ENCODE peak calls at places on chromosomes 12 and 14, in five cellular contexts. Q is mammary epithelial cell, F is MM.1S, J is PC-3, M is neural progenitor cell. C is an unnamed sample.
A peak's percentile ranks its signal among the peaks of the same experiment; 100 is the strongest.

GRCh38 chr12:27973487-27973890 is 956 bp upstream of the PTHLH start:
- DNase-seq in Q (no peak), F (no peak), J (peak; percentile 94), M (no peak), C (no peak)

GRCh38 chr12:94140556-94140955 is 7.8 kb upstream of the PLXNC1 start:
- DNase-seq in Q (no peak), F (peak; percentile 32), J (peak; percentile 34), M (peak; percentile 49), C (no peak)

GRCh38 chr12:127149226-127149964 is 1117.6 kb upstream of the TMEM132C start:
- DNase-seq in Q (no peak), F (no peak), J (no peak), M (no peak), C (no peak)

GRCh38 chr12:4221157-4221556 is 52.4 kb upstream of the CCND2 start:
- DNase-seq in Q (peak; percentile 60), F (no peak), J (no peak), M (no peak), C (no peak)

GRCh38 chr12:108307006-108307405 is 32.1 kb downstream of the CMKLR1 start:
- DNase-seq in Q (no peak), F (no peak), J (no peak), M (no peak), C (no peak)

GRCh38 chr14:69675877-69676416 is 64.6 kb downstream of the SUSD6 start:
- DNase-seq in Q (no peak), F (no peak), J (no peak), M (no peak), C (no peak)

GRCh38 chr12:14111230-14111865 is 129.9 kb upstream of the GRIN2B start:
- DNase-seq in Q (no peak), F (peak; percentile 58), J (peak; percentile 30), M (peak; percentile 51), C (peak; percentile 22)

GRCh38 chr14:95307402-95308041 is 12.2 kb downstream of the CLMN start:
- DNase-seq in Q (no peak), F (no peak), J (no peak), M (no peak), C (no peak)

GRCh38 chr14:103530390-103530789 is 1.4 kb downstream of the TRMT61A start:
- DNase-seq in Q (no peak), F (no peak), J (peak; percentile 32), M (peak; percentile 89), C (no peak)

GRCh38 chr12:121536058-121536928 is 44.5 kb downstream of the KDM2B start:
- DNase-seq in Q (no peak), F (peak; percentile 91), J (no peak), M (peak; percentile 92), C (peak; percentile 94)

GRCh38 chr14:35438910-35439713 is 34.6 kb upstream of the NFKBIA start:
- DNase-seq in Q (no peak), F (no peak), J (peak; percentile 37), M (peak; percentile 11), C (peak; percentile 37)

GRCh38 chr12:66074561-66074960 is 56.0 kb downstream of the LLPH start:
- DNase-seq in Q (no peak), F (no peak), J (no peak), M (no peak), C (no peak)

GRCh38 chr12:111624540-111624939 is 25.4 kb upstream of the ATXN2 start:
- DNase-seq in Q (peak; percentile 56), F (no peak), J (peak; percentile 88), M (no peak), C (no peak)

GRCh38 chr12:9381619-9382018 is 173.4 kb upstream of the PZP start:
- DNase-seq in Q (no peak), F (no peak), J (no peak), M (no peak), C (no peak)

GRCh38 chr14:96260341-96260821 is 4.4 kb downstream of the BDKRB1 start:
- DNase-seq in Q (no peak), F (no peak), J (peak; percentile 59), M (no peak), C (no peak)

GRCh38 chr12:124481772-124482566 is 85.4 kb downstream of the NCOR2 start:
- DNase-seq in Q (no peak), F (no peak), J (no peak), M (no peak), C (no peak)

GRCh38 chr12:122024132-122024785 is 2.6 kb downstream of the BCL7A start:
- DNase-seq in Q (peak; percentile 35), F (no peak), J (no peak), M (no peak), C (no peak)

GRCh38 chr14:51447411-51447810 is 204.3 kb upstream of the FRMD6 start:
- DNase-seq in Q (no peak), F (no peak), J (no peak), M (no peak), C (no peak)

GRCh38 chr14:106039400-106039799 is 513.0 kb downstream of the TMEM121 start:
- DNase-seq in Q (no peak), F (no peak), J (peak; percentile 32), M (no peak), C (peak; percentile 15)

GRCh38 chr14:68619805-68620574 is 172.9 kb downstream of the ZFP36L1 start:
- DNase-seq in Q (no peak), F (no peak), J (peak; percentile 61), M (no peak), C (no peak)

GRCh38 chr14:83419420-83419819 is 1885.8 kb upstream of the SEL1L start:
- DNase-seq in Q (no peak), F (no peak), J (no peak), M (no peak), C (no peak)

GRCh38 chr12:69101505-69101904 is 137.9 kb upstream of the CPSF6 start:
- DNase-seq in Q (no peak), F (no peak), J (peak; percentile 19), M (no peak), C (no peak)

GRCh38 chr12:107415066-107415465 is 270.5 kb upstream of the PWP1 start:
- DNase-seq in Q (peak; percentile 74), F (no peak), J (peak; percentile 83), M (no peak), C (no peak)

GRCh38 chr14:89440997-89441909 is 24.2 kb upstream of the FOXN3 start:
- DNase-seq in Q (no peak), F (no peak), J (no peak), M (no peak), C (no peak)

GRCh38 chr14:86673523-86673969 is 1143.6 kb downstream of the FLRT2 start:
- DNase-seq in Q (peak; percentile 81), F (no peak), J (peak; percentile 14), M (no peak), C (no peak)

GRCh38 chr12:26121841-26122680 is 2.8 kb downstream of the BHLHE41 start:
- DNase-seq in Q (no peak), F (peak; percentile 19), J (peak; percentile 35), M (peak; percentile 74), C (peak; percentile 29)

GRCh38 chr14:105201928-105202513 is 20.9 kb upstream of the NUDT14 start:
- DNase-seq in Q (no peak), F (no peak), J (no peak), M (peak; percentile 50), C (no peak)

GRCh38 chr12:26963413-26963812 is 25.1 kb downstream of the FGFR1OP2 start:
- DNase-seq in Q (no peak), F (no peak), J (no peak), M (no peak), C (no peak)

GRCh38 chr14:96264850-96265249 is 8.8 kb downstream of the BDKRB1 start:
- DNase-seq in Q (no peak), F (no peak), J (peak; percentile 32), M (peak; percentile 25), C (peak; percentile 21)

GRCh38 chr14:54877015-54877702 is 25.5 kb downstream of the GCH1 start:
- DNase-seq in Q (no peak), F (no peak), J (no peak), M (no peak), C (no peak)

GRCh38 chr14:54676822-54677708 is 110.1 kb downstream of the SAMD4A start:
- DNase-seq in Q (peak; percentile 93), F (no peak), J (peak; percentile 99), M (peak; percentile 78), C (peak; percentile 91)

GRCh38 chr12:75774309-75775052 is 257.1 kb downstream of the PHLDA1 start:
- DNase-seq in Q (no peak), F (peak; percentile 59), J (no peak), M (no peak), C (no peak)

GRCh38 chr12:71312767-71313375 is 126.7 kb upstream of the LGR5 start:
- DNase-seq in Q (peak; percentile 70), F (no peak), J (peak; percentile 56), M (no peak), C (peak; percentile 51)

GRCh38 chr14:20317720-20318119 is 12.0 kb upstream of the TTC5 start:
- DNase-seq in Q (no peak), F (no peak), J (no peak), M (no peak), C (no peak)

GRCh38 chr14:100018054-100018453 is 47.2 kb upstream of the EVL start:
- DNase-seq in Q (no peak), F (no peak), J (no peak), M (no peak), C (no peak)

GRCh38 chr14:100018482-100018881 is 46.7 kb upstream of the EVL start:
- DNase-seq in Q (no peak), F (no peak), J (peak; percentile 40), M (no peak), C (no peak)

GRCh38 chr14:100020623-100021022 is 44.6 kb upstream of the EVL start:
- DNase-seq in Q (no peak), F (no peak), J (no peak), M (no peak), C (no peak)

GRCh38 chr14:100017578-100017977 is 47.6 kb upstream of the EVL start:
- DNase-seq in Q (no peak), F (no peak), J (no peak), M (no peak), C (no peak)

GRCh38 chr14:100019156-100019882 is 45.9 kb upstream of the EVL start:
- DNase-seq in Q (no peak), F (no peak), J (no peak), M (peak; percentile 67), C (no peak)
- H3K4me1 ChIP-seq in Q (no peaks in the 10 kb centered on the region), F (no peaks in the 10 kb centered on the region), J (peaks cover 10% of the 10 kb centered on the region), M (peaks cover 31% of the 10 kb centered on the region), C (peaks cover 10% of the 10 kb centered on the region)

GRCh38 chr12:109309441-109310246 is 560 bp upstream of the FOXN4 start:
- DNase-seq in Q (no peak), F (peak; percentile 71), J (no peak), M (peak; percentile 66), C (peak; percentile 32)
- TF ChIP-seq EZH2 in Q (peak; percentile 83), F (no peak), J (no peak), M (no peak), C (no peak)

DNA sequence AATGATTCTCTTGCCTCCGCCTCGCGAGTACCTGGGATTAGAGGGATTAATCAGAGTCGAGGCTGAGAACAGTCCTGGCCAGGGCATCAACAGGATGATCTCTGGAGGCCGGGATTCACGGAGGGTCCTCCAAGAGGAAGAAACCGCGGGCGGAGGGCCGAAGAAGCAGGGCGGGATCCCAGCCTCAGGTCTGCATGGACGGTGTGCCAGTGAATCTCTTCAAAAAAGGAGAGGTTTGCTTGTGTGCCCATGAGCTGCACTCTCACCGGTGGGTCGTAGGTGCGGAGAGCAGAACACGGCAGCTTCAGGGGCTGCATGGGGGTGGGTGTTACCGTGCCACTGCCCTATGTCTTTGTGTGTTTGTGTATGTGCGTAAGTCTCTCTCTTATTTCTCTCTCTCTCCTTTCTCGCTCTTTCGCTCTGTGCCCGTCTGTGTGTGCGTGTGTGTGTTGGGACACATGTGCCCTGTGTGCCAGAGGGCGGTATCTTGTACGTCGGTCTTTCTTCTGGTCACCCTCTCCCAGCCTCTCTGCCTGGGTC is 768.2 kb upstream of the ALG10B start:
- DNase-seq in Q (no peak), F (no peak), J (no peak), M (no peak), C (no peak)
- H3K9me3 ChIP-seq in Q (peaks cover 31% of the 10 kb centered on the region), F (no peaks in the 10 kb centered on the region), J (no peaks in the 10 kb centered on the region), M (no peaks in the 10 kb centered on the region), C (no peaks in the 10 kb centered on the region)

GRCh38 chr14:91315844-91316267 is 71.4 kb upstream of the GPR68 start:
- DNase-seq in Q (no peak), F (peak; percentile 73), J (no peak), M (no peak), C (no peak)
- H3K4me1 ChIP-seq in Q (peaks cover 10% of the 10 kb centered on the region), F (peaks cover 42% of the 10 kb centered on the region), J (no peaks in the 10 kb centered on the region), M (no peaks in the 10 kb centered on the region), C (peaks cover 15% of the 10 kb centered on the region)